ENCODE peak calls at places on chromosomes 4 and X, in nine cellular contexts. U, S, O, K, L, D, E, Z and T are unnamed samples.

GRCh38 chr4:19583827-19584569 is 667.7 kb upstream of the SLIT2 start:
- DNase-seq in O (no peak), L (no peak), U (no peak), S (no peak), K (no peak), Z (no peak), E (no peak), D (no peak), T (no peak)

GRCh38 chr4:1968667-1969295 is 40.0 kb downstream of the NELFA start:
- DNase-seq in L (no peak), S (no peak), O (no peak), D (no peak), E (no peak), U (no peak), Z (no peak), K (no peak), T (no peak)

GRCh38 chr4:33722254-33722653 is 2522.1 kb downstream of the ARAP2 start:
- DNase-seq in E (no peak), D (no peak), L (no peak), O (no peak), S (no peak), Z (no peak), K (no peak), U (no peak), T (no peak)

GRCh38 chr4:158788608-158789007 is 19.8 kb downstream of the FNIP2 start:
- DNase-seq in O (no peak), D (peak), S (no peak), Z (no peak), L (no peak), K (no peak), U (no peak), E (no peak), T (no peak)

GRCh38 chr4:163609046-163609445 is 114.6 kb downstream of the TMA16 start:
- DNase-seq in Z (no peak), E (no peak), S (no peak), D (no peak), O (no peak), L (no peak), K (no peak), U (no peak), T (no peak)

GRCh38 chrX:10903518-10903917 is 207.6 kb upstream of the HCCS start:
- DNase-seq in Z (no peak), E (no peak), L (no peak), O (no peak), S (no peak), D (no peak), U (no peak), K (no peak), T (no peak)

GRCh38 chrX:154016366-154017076 is 3.2 kb downstream of the IRAK1 start:
- DNase-seq in Z (no peak), U (no peak), S (no peak), L (no peak), E (no peak), O (no peak), D (no peak), K (no peak), T (no peak)

GRCh38 chr4:155787113-155787710 is 28.4 kb downstream of the GUCY1B1 start:
- DNase-seq in L (peak), O (no peak), S (peak), K (no peak), U (no peak), Z (no peak), D (peak), E (peak), T (peak)

GRCh38 chr4:5018096-5018495 is 1.2 kb downstream of the CYTL1 start:
- DNase-seq in K (no peak), Z (no peak), L (no peak), E (no peak), S (no peak), D (no peak), O (no peak), U (no peak), T (no peak)

GRCh38 chrX:36434521-36434920 is 515.0 kb downstream of the CFAP47 start:
- DNase-seq in L (no peak), D (no peak), K (no peak), O (no peak), U (no peak), E (no peak), Z (no peak), S (no peak), T (no peak)

GRCh38 chr4:10129196-10130185 is 12.9 kb upstream of the WDR1 start:
- DNase-seq in K (no peak), L (no peak), U (no peak), E (no peak), Z (no peak), S (no peak), D (no peak), O (no peak), T (no peak)

GRCh38 chr4:181909368-181909767 is 333.8 kb upstream of the TENM3 start:
- DNase-seq in D (no peak), Z (no peak), L (no peak), E (no peak), O (no peak), S (peak), K (no peak), U (no peak), T (no peak)